ENCODE peak calls at places on chromosomes 12 and 14, in seven cellular contexts. J is CD4-positive, alpha-beta T cell; R is GM20000; Q is nephron progenitor cell; I is PC-3; K is heart left ventricle; A is IMR-90. N is an unnamed sample.
A peak's percentile ranks its signal among the peaks of the same experiment; 100 is the strongest.

GRCh38 chr12:92362785-92363184 is 217.1 kb upstream of the BTG1 start:
- DNase-seq in R (peak; percentile 33), K (no peak), I (no peak), J (no peak), A (no peak), Q (no peak), N (no peak)

GRCh38 chr12:31005256-31005943 is 68.3 kb upstream of the DDX11 start:
- DNase-seq in I (no peak), A (no peak), Q (no peak), R (no peak), J (no peak), K (no peak), N (no peak)

GRCh38 chr14:54225457-54225856 is 171.3 kb upstream of the CDKN3 start:
- DNase-seq in Q (no peak), K (no peak), J (no peak), I (no peak), A (no peak), R (no peak), N (no peak)

GRCh38 chr14:80477388-80478160 is 266.3 kb upstream of the DIO2 start:
- DNase-seq in K (no peak), I (peak; percentile 21), Q (no peak), A (peak; percentile 71), R (no peak), J (no peak), N (no peak)

GRCh38 chr12:45670339-45671065 is 59.0 kb upstream of the ARID2 start:
- DNase-seq in K (no peak), I (no peak), R (peak; percentile 18), Q (no peak), A (no peak), J (no peak), N (no peak)

GRCh38 chr12:48927261-48927660 is 2.0 kb upstream of the FKBP11 start:
- DNase-seq in Q (no peak), I (no peak), J (no peak), R (no peak), K (no peak), A (peak; percentile 96), N (no peak)

GRCh38 chr12:49357099-49357678 is 10.1 kb upstream of the SPATS2 start:
- DNase-seq in A (peak; percentile 75), J (no peak), Q (no peak), I (peak; percentile 85), K (no peak), R (peak; percentile 36), N (no peak)

GRCh38 chr12:124543591-124544310 is 23.7 kb downstream of the NCOR2 start:
- DNase-seq in Q (peak; percentile 38), R (no peak), J (no peak), K (no peak), A (no peak), I (no peak), N (no peak)

GRCh38 chr12:64568313-64568712 is 42.0 kb upstream of the RASSF3 start:
- DNase-seq in Q (no peak), R (no peak), I (no peak), A (no peak), K (peak; percentile 25), J (no peak), N (no peak)

GRCh38 chr12:119181202-119181601 is 2.5 kb downstream of the HSPB8 start:
- DNase-seq in R (no peak), I (no peak), Q (no peak), K (no peak), J (no peak), A (no peak), N (no peak)

GRCh38 chr12:119178544-119179334 is at the start of gene HSPB8:
- DNase-seq in Q (peak; percentile 85), R (no peak), K (peak; percentile 93), J (no peak), A (peak; percentile 91), I (peak; percentile 47), N (no peak)

GRCh38 chr12:119179335-119180021 is 747 bp downstream of the HSPB8 start:
- DNase-seq in J (no peak), I (peak; percentile 75), Q (peak; percentile 54), R (no peak), K (peak; percentile 61), A (peak; percentile 70), N (no peak)

GRCh38 chr12:119181944-119182343 is 3.2 kb downstream of the HSPB8 start:
- DNase-seq in K (no peak), J (no peak), Q (no peak), R (no peak), A (no peak), I (no peak), N (no peak)

DNA sequence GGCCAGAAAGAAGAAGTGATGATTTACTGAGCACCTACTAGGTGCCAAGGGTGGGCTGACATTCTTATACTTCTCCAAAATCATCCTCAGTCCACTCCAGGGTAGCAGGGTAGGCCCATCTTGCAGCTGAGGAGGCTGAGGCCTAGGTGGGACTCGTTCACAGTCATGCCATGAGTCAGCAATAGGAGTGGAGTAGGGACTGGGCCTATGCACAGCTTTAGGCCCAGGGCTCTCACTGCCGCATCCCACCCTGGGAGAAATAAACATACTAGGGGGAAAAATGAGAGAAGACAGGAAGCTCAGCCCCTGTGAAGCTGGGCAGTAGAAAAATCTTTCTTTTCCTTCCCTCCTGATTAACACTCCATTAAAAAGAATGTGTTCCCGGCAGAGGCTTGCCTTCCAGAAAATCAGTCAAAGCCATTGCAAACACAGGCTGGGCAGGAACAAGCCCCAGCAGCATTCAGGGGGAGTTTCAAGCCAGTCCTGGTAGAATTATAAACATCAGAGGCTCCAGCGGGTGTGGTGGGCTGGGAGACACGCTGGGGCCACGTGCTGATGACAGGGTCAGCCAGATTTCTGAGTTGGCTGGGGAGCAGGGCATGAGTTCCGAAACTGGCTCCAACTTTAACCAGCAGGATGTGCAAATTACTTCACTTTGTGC is 1.8 kb downstream of the HSPB8 start:
- DNase-seq in I (no peak), K (peak; percentile 55), J (no peak), A (peak; percentile 66), R (no peak), Q (no peak), N (no peak)
- TF ChIP-seq CTCF in I (no peak), K (no peak), J (no peak), A (no peak), R (no peak), Q (no peak), N (no peak)

GRCh38 chr14:101084436-101084826 is 180.9 kb upstream of the RTL1 start:
- DNase-seq in J (no peak), K (no peak), A (no peak), R (no peak), I (no peak), Q (no peak), N (no peak)

GRCh38 chr14:101082036-101082435 is 178.5 kb upstream of the RTL1 start:
- DNase-seq in K (no peak), R (no peak), Q (no peak), I (no peak), A (no peak), J (no peak), N (peak; percentile 4)

GRCh38 chr14:101080922-101081593 is 177.5 kb upstream of the RTL1 start:
- DNase-seq in I (no peak), A (no peak), K (no peak), R (no peak), J (no peak), Q (no peak), N (no peak)

GRCh38 chr14:101082436-101083384 is 179.2 kb upstream of the RTL1 start:
- DNase-seq in J (no peak), A (no peak), K (no peak), Q (no peak), R (no peak), I (no peak), N (peak; percentile 8)

GRCh38 chr14:101083564-101084435 is 180.3 kb upstream of the RTL1 start:
- DNase-seq in Q (no peak), R (no peak), I (peak; percentile 27), J (no peak), K (no peak), A (no peak), N (peak; percentile 6)
- TF ChIP-seq CTCF in Q (no peak), R (no peak), I (peak; percentile 38), J (no peak), K (no peak), A (peak; percentile 8), N (no peak)

GRCh38 chr14:24483604-24484252 is 24.3 kb downstream of the CMA1 start:
- DNase-seq in A (peak; percentile 27), Q (no peak), I (peak; percentile 12), K (no peak), R (no peak), J (no peak), N (no peak)

GRCh38 chr14:24481622-24482324 is 26.3 kb downstream of the CMA1 start:
- DNase-seq in Q (peak; percentile 74), R (peak; percentile 81), J (peak; percentile 22), K (no peak), A (peak; percentile 8), I (peak; percentile 46), N (peak; percentile 42)
- TF ChIP-seq CTCF in Q (peak; percentile 64), R (peak; percentile 61), J (peak; percentile 68), K (peak; percentile 59), A (peak; percentile 53), I (peak; percentile 74), N (peak; percentile 70)

GRCh38 chr12:52534482-52534881 is 14.3 kb upstream of the KRT5 start:
- DNase-seq in R (no peak), A (no peak), K (no peak), Q (no peak), J (no peak), I (peak; percentile 20), N (no peak)
- TF ChIP-seq CTCF in R (no peak), A (no peak), K (no peak), Q (no peak), J (no peak), I (peak; percentile 46), N (no peak)

N was measured in natural killer cell.